ENCODE peak calls at places on chromosomes 4 and X, in four cellular contexts. A is HepG2, R is K562, W is GM12878. C is an unnamed sample.

GRCh38 chr4:168167714-168168284 is 75.5 kb downstream of the ANXA10 start:
- DNase-seq in A (no peak), W (no peak), R (no peak), C (no peak)

GRCh38 chr4:52983563-52984303 is 121.6 kb downstream of the RASL11B start:
- DNase-seq in A (peak; percentile 67), R (peak; percentile 48), W (no peak), C (no peak)

GRCh38 chrX:9676738-9677097 is 88.9 kb downstream of the GPR143 start:
- DNase-seq in W (no peak), R (no peak), A (no peak), C (no peak)

GRCh38 chr4:188971125-188971524 is 831.9 kb downstream of the TRIML1 start:
- DNase-seq in W (no peak), R (no peak), A (no peak), C (no peak)

GRCh38 chrX:45006002-45006800 is 133.2 kb downstream of the KDM6A start:
- DNase-seq in A (no peak), W (no peak), R (no peak), C (no peak)

GRCh38 chrX:154513662-154514204 is 2.3 kb downstream of the FAM3A start:
- DNase-seq in A (no peak), W (no peak), R (no peak), C (no peak)

GRCh38 chrX:11438767-11439166 is 145.6 kb downstream of the AMELX start:
- DNase-seq in W (no peak), R (no peak), A (no peak), C (no peak)

GRCh38 chr4:128516568-128516967 is 229.0 kb upstream of the PGRMC2 start:
- DNase-seq in A (no peak), W (peak; percentile 39), R (no peak), C (no peak)

GRCh38 chr4:3306465-3306864 is 13.6 kb downstream of the RGS12 start:
- DNase-seq in A (no peak), R (no peak), W (no peak), C (no peak)

GRCh38 chr4:6727081-6727942 is 11.3 kb downstream of the BLOC1S4 start:
- DNase-seq in R (peak; percentile 45), A (no peak), W (no peak), C (no peak)

DNA sequence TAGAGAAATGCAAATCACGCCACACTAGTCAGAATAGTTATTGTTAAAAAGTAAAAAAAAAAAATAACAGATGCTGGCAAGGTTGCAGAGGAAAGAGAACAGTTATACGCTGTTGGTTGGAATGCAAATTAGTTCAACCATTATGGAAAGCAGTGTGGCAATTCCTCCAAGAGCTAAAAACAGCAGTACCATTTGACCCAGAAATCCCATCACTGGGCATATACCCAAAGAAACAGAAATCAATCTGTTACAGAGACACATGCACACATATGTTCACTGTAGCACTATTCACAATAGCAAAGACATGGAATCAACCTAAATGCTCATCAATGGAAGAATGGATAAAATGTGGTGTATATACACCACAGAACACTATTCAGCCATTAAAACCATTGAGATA is 388.7 kb upstream of the FMR1 start:
- DNase-seq in R (no peak), W (no peak), A (no peak), C (no peak)
- TF ChIP-seq TCF7 in R (no peak), W (no peak), A (no peak), C (no peak)

DNA sequence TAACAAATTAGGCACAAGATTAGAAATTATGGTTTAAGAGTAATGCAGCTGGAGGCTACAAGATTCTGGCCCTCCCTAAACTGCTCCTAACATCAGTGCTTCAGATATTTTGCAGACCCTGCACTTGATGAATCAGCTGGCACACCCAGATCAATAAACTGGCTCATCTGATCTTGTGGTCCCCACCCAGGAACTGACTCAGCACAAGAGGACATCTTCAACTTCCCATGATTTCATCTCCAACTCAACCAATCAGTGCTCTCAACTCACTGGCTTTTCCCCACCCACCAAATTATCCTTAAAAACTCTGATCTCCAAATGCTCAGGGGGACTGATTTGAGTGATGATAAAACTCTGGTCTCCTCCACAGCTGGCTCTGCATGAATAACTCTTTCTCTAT is 21.7 kb upstream of the TMEM33 start:
- DNase-seq in R (no peak), A (no peak), W (no peak), C (no peak)
- TF ChIP-seq TCF7 in R (no peak), A (no peak), W (no peak), C (no peak)

GRCh38 chr4:38563703-38564490 is 100.1 kb upstream of the KLF3 start:
- DNase-seq in R (no peak), A (no peak), W (no peak), C (no peak)
- TF ChIP-seq TCF7 in R (no peak), A (no peak), W (no peak), C (no peak)

DNA sequence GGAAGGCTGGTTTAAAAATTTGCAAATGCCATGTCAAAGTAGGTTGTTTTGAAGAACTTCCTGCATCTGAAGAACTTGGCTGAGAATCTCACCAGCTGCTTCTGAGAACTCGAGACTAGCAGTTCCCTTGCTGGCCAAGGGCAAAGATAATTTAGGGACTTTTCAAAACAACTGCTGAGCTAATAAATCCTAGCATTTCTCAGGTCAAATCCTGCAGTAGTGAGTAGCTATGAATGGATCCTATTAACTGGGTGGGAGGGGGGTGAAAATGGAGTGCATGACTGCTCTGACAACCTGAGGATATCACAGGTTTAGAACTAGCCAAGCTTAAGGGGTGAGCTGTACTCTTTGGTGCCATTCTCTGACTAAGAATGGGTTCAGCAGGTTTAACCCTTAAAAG is 128.4 kb upstream of the GALNT7 start:
- DNase-seq in W (no peak), R (no peak), A (no peak), C (no peak)
- TF ChIP-seq TCF7 in W (no peak), R (no peak), A (no peak), C (no peak)

DNA sequence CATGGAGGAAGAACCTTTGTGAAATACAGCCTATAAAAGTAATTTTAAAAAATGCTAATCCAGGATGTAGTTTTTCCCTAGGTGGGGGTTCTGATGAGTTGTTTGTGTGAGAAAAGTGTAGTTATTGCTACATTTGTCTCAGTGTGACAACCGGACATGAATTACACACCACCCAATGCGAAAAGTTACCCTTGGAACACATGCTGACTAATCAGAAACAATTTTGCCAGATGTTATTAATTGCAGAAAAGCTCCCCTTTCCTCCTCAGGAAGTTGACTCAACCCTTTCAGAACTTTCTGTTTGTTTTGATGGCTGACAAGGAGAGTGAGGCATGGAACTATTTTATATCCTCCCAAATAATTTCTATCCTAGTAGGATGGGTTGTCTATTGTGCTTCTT is 38.1 kb upstream of the EDA2R start:
- DNase-seq in W (no peak), R (no peak), A (no peak), C (no peak)
- TF ChIP-seq TCF7 in W (no peak), R (no peak), A (no peak), C (no peak)

GRCh38 chrX:132025085-132025484 is 2.0 kb downstream of the STK26 start:
- DNase-seq in R (no peak), A (peak; percentile 3), W (no peak), C (no peak)
- TF ChIP-seq TCF7 in R (no peak), A (no peak), W (no peak), C (no peak)

GRCh38 chrX:21355831-21356230 is 18.4 kb upstream of the CNKSR2 start:
- DNase-seq in R (no peak), A (no peak), W (no peak), C (no peak)
- TF ChIP-seq TCF7 in R (no peak), A (no peak), W (no peak), C (no peak)

GRCh38 chrX:38943120-38943519 is 141.9 kb downstream of the MID1IP1 start:
- DNase-seq in W (no peak), R (no peak), A (no peak), C (no peak)

GRCh38 chrX:38939067-38939466 is 137.8 kb downstream of the MID1IP1 start:
- DNase-seq in R (no peak), W (no peak), A (no peak), C (no peak)

GRCh38 chrX:38937926-38938325 is 136.7 kb downstream of the MID1IP1 start:
- DNase-seq in R (no peak), A (no peak), W (no peak), C (no peak)

GRCh38 chrX:38940547-38940946 is 139.3 kb downstream of the MID1IP1 start:
- DNase-seq in W (no peak), R (no peak), A (no peak), C (no peak)

DNA sequence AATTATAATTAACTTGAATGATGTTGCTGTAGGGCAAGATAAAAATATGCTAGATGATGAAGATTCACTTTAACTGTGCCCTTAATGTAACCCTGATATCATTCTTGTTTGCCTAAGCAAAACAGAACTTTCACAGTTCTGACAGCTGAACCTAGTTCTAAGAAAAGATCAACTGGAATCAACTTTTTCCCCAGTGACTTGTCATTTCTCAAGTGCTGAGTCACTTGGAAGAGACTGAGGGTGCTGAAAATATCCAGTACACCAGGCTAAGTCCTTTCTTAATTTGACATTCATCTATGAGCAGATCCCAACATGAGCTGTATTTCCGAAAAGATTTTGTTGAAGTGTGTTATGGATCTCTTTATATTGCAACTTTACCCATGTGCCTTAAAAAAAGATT is 140.4 kb downstream of the MID1IP1 start:
- DNase-seq in W (no peak), R (no peak), A (no peak), C (no peak)
- TF ChIP-seq TCF7 in W (no peak), R (no peak), A (no peak), C (no peak)

GRCh38 chr4:144582105-144582850 is 63.7 kb upstream of the HHIP start:
- DNase-seq in A (no peak), R (no peak), W (no peak), C (no peak)

GRCh38 chr4:144584428-144584827 is 61.5 kb upstream of the HHIP start:
- DNase-seq in A (no peak), W (no peak), R (no peak), C (no peak)

GRCh38 chr4:144582975-144583374 is 63.0 kb upstream of the HHIP start:
- DNase-seq in A (peak; percentile 24), W (no peak), R (no peak), C (no peak)

GRCh38 chr4:144580421-144580820 is 65.5 kb upstream of the HHIP start:
- DNase-seq in A (no peak), R (no peak), W (no peak), C (no peak)

DNA sequence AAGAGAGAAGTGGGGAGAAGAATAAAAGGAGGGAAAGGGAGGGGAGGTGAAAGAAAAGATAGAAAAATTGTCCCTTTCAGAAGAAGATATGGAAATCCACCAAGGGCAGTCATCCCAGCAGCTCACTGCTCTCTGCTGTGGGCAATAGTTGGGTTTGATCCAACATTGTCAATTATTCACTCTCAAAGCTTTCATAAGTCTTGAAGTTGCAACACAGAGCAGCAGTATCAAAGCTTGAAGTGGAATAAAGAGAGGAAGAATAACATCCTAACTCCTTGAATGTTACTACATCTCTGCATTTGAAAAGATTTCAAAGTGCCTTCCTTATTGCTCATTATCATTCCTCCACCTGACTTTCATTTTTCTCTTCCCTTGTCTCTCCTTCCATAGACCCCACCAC is 62.3 kb upstream of the HHIP start:
- DNase-seq in W (no peak), R (no peak), A (no peak), C (no peak)
- TF ChIP-seq TCF7 in W (no peak), R (no peak), A (no peak), C (no peak)

DNA sequence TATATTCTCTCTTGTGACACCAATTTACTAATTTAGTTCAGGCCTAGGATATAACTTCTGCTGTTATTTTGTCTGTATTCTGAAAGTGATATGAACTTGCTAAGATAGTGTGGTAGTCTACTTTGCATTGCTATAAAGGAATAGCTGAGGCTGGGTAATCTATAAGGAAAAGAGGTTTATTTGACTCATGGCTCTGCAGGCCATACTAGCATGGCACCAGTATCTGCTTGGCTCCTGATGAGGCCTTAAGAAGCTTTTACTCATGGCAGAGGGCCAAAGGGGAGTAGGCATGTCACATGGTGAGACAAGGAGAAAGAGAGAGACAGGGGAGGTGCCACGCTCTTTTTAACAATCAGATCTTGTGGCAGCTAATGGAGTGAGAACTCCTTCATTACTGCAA is 247.3 kb downstream of the GPAT3 start:
- DNase-seq in A (no peak), W (no peak), R (no peak), C (no peak)
- TF ChIP-seq TCF7 in A (no peak), W (no peak), R (no peak), C (no peak)